ENCODE peak calls at places on chromosomes 4 and X, in four cellular contexts. K is choroid plexus epithelial cell, H is GM06990, Y is cardiac muscle cell. S is an unnamed sample.

GRCh38 chr4:163251204-163251603 is 81.2 kb downstream of the NPY1R start:
- DNase-seq in K (peak), H (no peak), Y (peak), S (no peak)

GRCh38 chr4:139419388-139419914 is 34.5 kb upstream of the RAB33B start:
- DNase-seq in K (peak), H (peak), Y (no peak), S (peak)

GRCh38 chrX:45050558-45050957 is 150.1 kb downstream of the DIPK2B start:
- DNase-seq in K (no peak), H (no peak), Y (no peak), S (no peak)

GRCh38 chr4:39698424-39699009 is 581 bp downstream of the UBE2K start:
- DNase-seq in K (peak), H (no peak), Y (peak), S (no peak)

GRCh38 chr4:80610845-80611244 is 275.3 kb downstream of the CFAP299 start:
- DNase-seq in K (peak), H (no peak), Y (no peak), S (peak)

GRCh38 chrX:44735498-44735897 is 108.3 kb upstream of the DUSP21 start:
- DNase-seq in K (no peak), H (no peak), Y (no peak), S (peak)

GRCh38 chr4:165464813-165465381 is 86.1 kb downstream of the CPE start:
- DNase-seq in K (peak), H (no peak), Y (peak), S (peak)

GRCh38 chr4:37742149-37742548 is 56.0 kb upstream of the RELL1 start:
- DNase-seq in K (no peak), H (no peak), Y (no peak), S (no peak)

GRCh38 chrX:41802958-41803357 is 79.0 kb downstream of the GPR82 start:
- DNase-seq in K (no peak), H (no peak), Y (no peak), S (no peak)

GRCh38 chr4:138972956-138973819 is 42.4 kb upstream of the NOCT start:
- DNase-seq in K (no peak), H (no peak), Y (peak), S (no peak)

GRCh38 chrX:120310861-120311631 is at the start of gene TMEM255A:
- DNase-seq in K (no peak), H (no peak), Y (peak), S (no peak)

GRCh38 chr4:65789850-65790249 is 119.6 kb upstream of the EPHA5 start:
- DNase-seq in K (no peak), H (no peak), Y (no peak), S (no peak)

GRCh38 chr4:1596393-1596792 is 87.7 kb downstream of the FAM53A start:
- DNase-seq in K (no peak), H (no peak), Y (no peak), S (no peak)

GRCh38 chrX:9952313-9952712 is 14.8 kb upstream of the CLDN34 start:
- DNase-seq in K (no peak), H (no peak), Y (no peak), S (no peak)

GRCh38 chr4:171017596-171017995 is 795.6 kb upstream of the GALNTL6 start:
- DNase-seq in K (peak), H (no peak), Y (no peak), S (no peak)

GRCh38 chr4:148998719-148999118 is 556.5 kb upstream of the NR3C2 start:
- DNase-seq in K (peak), H (no peak), Y (peak), S (peak)

GRCh38 chrX:153766098-153766817 is 2.2 kb downstream of the PLXNB3 start:
- DNase-seq in K (peak), H (peak), Y (peak), S (peak)

GRCh38 chr4:47490550-47490949 is 5.5 kb downstream of the ATP10D start:
- DNase-seq in K (peak), H (no peak), Y (peak), S (peak)

GRCh38 chr4:13642576-13642975 is 15.1 kb upstream of the BOD1L1 start:
- DNase-seq in K (peak), H (no peak), Y (no peak), S (peak)

GRCh38 chr4:3660086-3660927 is 105.9 kb upstream of the ADRA2C start:
- DNase-seq in K (no peak), H (no peak), Y (no peak), S (no peak)

GRCh38 chr4:45621926-45622325 is 501.9 kb downstream of the GABRG1 start:
- DNase-seq in K (peak), H (no peak), Y (no peak), S (peak)

GRCh38 chrX:103734125-103734760 is 23.5 kb downstream of the TMEM31 start:
- DNase-seq in K (peak), H (no peak), Y (no peak), S (peak)

GRCh38 chr4:74886490-74886889 is 46.4 kb upstream of the PARM1 start:
- DNase-seq in K (peak), H (no peak), Y (no peak), S (peak)
- H3K4me3 ChIP-seq in K (no peak), H (no peak), Y (no peak), S (no peak)

GRCh38 chrX:54044126-54044876 is at the start of gene PHF8:
- DNase-seq in K (peak), H (peak), Y (peak), S (peak)
- H3K4me3 ChIP-seq in K (peak), H (peak), Y (peak), S (peak)

DNA sequence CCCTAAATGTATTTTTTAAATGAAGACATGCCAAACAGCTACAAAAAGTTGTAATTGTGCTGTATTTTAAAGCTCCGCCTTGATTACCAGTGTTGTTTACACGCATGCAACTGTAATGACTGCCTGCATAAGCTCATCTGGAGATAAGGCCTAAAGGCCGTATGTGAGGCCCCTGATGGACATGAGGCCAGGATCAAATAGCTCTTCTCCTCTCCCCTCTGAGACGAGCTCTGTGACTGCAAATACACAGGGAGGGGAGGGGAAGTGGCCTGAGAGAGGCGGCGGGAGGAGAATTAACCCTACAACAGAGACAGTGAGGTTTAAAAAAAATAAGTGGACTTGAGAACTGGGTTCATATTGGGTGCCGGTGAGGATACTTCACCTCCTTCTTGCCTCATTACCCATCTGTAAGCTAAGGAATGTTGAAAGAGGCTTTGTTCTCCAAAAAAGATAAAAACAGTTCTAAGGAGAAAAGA is 95.4 kb downstream of the SOWAHB start:
- DNase-seq in K (peak), H (no peak), Y (no peak), S (peak)
- H3K4me3 ChIP-seq in K (no peak), H (no peak), Y (no peak), S (no peak)

GRCh38 chrX:40722930-40723329 is 12.4 kb downstream of the MED14 start:
- DNase-seq in K (no peak), H (no peak), Y (no peak), S (no peak)
- H3K4me3 ChIP-seq in K (no peak), H (no peak), Y (no peak), S (no peak)

DNA sequence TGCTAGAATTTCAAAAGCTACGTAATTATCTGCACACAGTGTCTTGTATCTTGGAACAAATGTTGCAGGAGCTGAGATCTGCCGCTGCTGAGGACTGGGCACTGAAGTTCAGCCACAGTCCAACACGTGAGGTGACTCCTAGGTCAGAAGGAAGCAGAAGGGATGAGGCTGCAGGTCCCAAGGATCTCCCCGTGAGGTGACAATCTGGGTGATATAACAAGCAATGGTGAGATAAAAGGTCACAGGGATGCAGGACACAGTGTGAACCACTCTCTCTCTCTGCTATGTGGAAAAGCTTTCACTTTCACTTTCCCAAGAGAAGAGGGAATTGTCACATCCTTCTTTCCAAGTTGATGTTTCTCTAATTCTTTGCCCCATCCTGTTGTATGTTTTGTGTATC is 1416.0 kb upstream of the TENM3 start:
- DNase-seq in K (peak), H (no peak), Y (peak), S (peak)
- H3K4me3 ChIP-seq in K (peak), H (no peak), Y (no peak), S (peak)

GRCh38 chr4:103499094-103499493 is 220.7 kb downstream of the TACR3 start:
- DNase-seq in K (peak), H (no peak), Y (no peak), S (peak)
- H3K4me3 ChIP-seq in K (no peak), H (no peak), Y (no peak), S (no peak)

GRCh38 chr4:77454858-77455257 is 150.8 kb upstream of the CXCL13 start:
- DNase-seq in K (peak), H (no peak), Y (no peak), S (peak)

GRCh38 chr4:77449996-77450395 is 155.6 kb upstream of the CXCL13 start:
- DNase-seq in K (no peak), H (no peak), Y (peak), S (peak)

GRCh38 chr4:77449162-77449561 is 156.5 kb upstream of the CXCL13 start:
- DNase-seq in K (no peak), H (no peak), Y (no peak), S (peak)

GRCh38 chr4:77453911-77454310 is 151.7 kb upstream of the CXCL13 start:
- DNase-seq in K (no peak), H (no peak), Y (no peak), S (no peak)

DNA sequence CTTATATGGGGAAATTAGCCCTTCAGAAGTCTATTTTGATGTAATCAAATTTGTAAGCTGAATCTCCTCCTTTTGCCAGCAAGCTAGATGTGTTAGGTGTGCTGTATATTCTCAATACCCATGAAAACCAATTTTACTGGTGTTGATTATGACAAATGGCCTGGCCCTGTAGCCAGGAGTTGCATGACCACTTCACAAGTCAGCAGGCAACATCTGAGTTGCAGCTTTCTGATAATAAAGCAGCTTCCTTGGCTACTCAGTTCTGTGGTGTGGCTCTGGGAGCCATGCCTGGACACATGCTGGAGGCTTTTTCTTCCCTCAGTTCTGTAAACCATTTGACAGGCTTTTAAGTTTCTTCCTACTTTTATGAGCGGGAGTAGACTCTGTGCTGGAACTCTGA is 154.1 kb upstream of the CXCL13 start:
- DNase-seq in K (no peak), H (no peak), Y (peak), S (no peak)
- H3K4me3 ChIP-seq in K (no peak), H (no peak), Y (no peak), S (no peak)

GRCh38 chr4:97317691-97318090 is 825.6 kb downstream of the STPG2 start:
- DNase-seq in K (no peak), H (no peak), Y (no peak), S (no peak)
- H3K4me3 ChIP-seq in K (no peak), H (no peak), Y (no peak), S (no peak)